ENCODE peak calls at places on chromosomes 5 and 9, in four cellular contexts. One of them, this sample, is unnamed.

GRCh38 chr9:77833686-77834429 is 185.7 kb upstream of the GNA14 start:
- DNase-seq in upper lobe of left lung: no peak
- DNase-seq in transverse colon: no peak
- DNase-seq in fibroblast of mammary gland: no peak
- DNase-seq in this sample: peak

GRCh38 chr5:116668361-116668760 is 93.7 kb upstream of the SEMA6A start:
- DNase-seq in upper lobe of left lung: no peak
- DNase-seq in transverse colon: no peak
- DNase-seq in fibroblast of mammary gland: no peak
- DNase-seq in this sample: no peak

GRCh38 chr5:132746592-132747063 is 598 bp upstream of the CCNI2 start:
- DNase-seq in upper lobe of left lung: peak
- DNase-seq in transverse colon: peak
- DNase-seq in fibroblast of mammary gland: no peak
- DNase-seq in this sample: no peak

GRCh38 chr5:76041863-76042262 is 41.3 kb upstream of the SV2C start:
- DNase-seq in upper lobe of left lung: no peak
- DNase-seq in transverse colon: no peak
- DNase-seq in fibroblast of mammary gland: no peak
- DNase-seq in this sample: no peak

GRCh38 chr5:79990205-79990597 is 861 bp downstream of the MTX3 start:
- DNase-seq in upper lobe of left lung: no peak
- DNase-seq in transverse colon: no peak
- DNase-seq in fibroblast of mammary gland: peak
- DNase-seq in this sample: peak

GRCh38 chr5:142944140-142944539 is 174.0 kb downstream of the ARHGAP26 start:
- DNase-seq in upper lobe of left lung: no peak
- DNase-seq in transverse colon: no peak
- DNase-seq in fibroblast of mammary gland: no peak
- DNase-seq in this sample: peak

GRCh38 chr9:133050142-133050541 is 11.6 kb upstream of the CEL start:
- DNase-seq in upper lobe of left lung: no peak
- DNase-seq in transverse colon: no peak
- DNase-seq in fibroblast of mammary gland: peak
- DNase-seq in this sample: no peak

GRCh38 chr5:178307266-178308045 is 74.9 kb upstream of the PHYKPL start:
- DNase-seq in upper lobe of left lung: peak
- DNase-seq in transverse colon: no peak
- DNase-seq in fibroblast of mammary gland: no peak
- DNase-seq in this sample: no peak

GRCh38 chr5:132134384-132134783 is 60.8 kb downstream of the CSF2 start:
- DNase-seq in upper lobe of left lung: no peak
- DNase-seq in transverse colon: no peak
- DNase-seq in fibroblast of mammary gland: peak
- DNase-seq in this sample: peak

GRCh38 chr5:72607381-72607780 is 100.2 kb upstream of the ZNF366 start:
- DNase-seq in upper lobe of left lung: no peak
- DNase-seq in transverse colon: no peak
- DNase-seq in fibroblast of mammary gland: no peak
- DNase-seq in this sample: no peak

DNA sequence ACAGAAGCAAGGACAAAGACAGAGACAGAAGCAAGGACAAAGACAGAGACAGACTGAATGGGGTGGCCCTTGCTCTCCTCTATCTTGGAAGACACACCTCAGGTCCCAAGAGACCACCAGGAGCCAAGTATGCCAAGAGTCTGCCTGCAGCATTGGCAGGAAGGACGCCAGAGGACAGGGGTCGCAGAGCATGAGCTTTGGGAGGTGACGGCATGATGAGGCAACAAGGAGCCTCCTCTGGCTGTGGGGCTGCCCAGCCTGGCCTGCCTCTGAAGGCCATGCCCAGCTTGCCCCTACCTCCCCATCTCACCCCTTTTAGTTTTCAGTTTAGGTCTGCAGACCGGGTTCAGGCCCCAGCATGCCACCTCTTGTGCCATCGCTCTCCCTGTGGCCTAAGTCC is 17.6 kb downstream of the PDGFRB start:
- DNase-seq in upper lobe of left lung: no peak
- DNase-seq in transverse colon: no peak
- DNase-seq in fibroblast of mammary gland: peak
- DNase-seq in this sample: peak
- TF ChIP-seq CTCF in upper lobe of left lung: no peak
- TF ChIP-seq CTCF in transverse colon: no peak
- TF ChIP-seq CTCF in fibroblast of mammary gland: no peak
- TF ChIP-seq CTCF in this sample: no peak

GRCh38 chr5:175803254-175803653 is 68.1 kb upstream of the CPLX2 start:
- DNase-seq in upper lobe of left lung: no peak
- DNase-seq in transverse colon: no peak
- DNase-seq in fibroblast of mammary gland: no peak
- DNase-seq in this sample: no peak

GRCh38 chr5:175803736-175804480 is 67.5 kb upstream of the CPLX2 start:
- DNase-seq in upper lobe of left lung: no peak
- DNase-seq in transverse colon: no peak
- DNase-seq in fibroblast of mammary gland: no peak
- DNase-seq in this sample: no peak

GRCh38 chr5:175805256-175806011 is 65.9 kb upstream of the CPLX2 start:
- DNase-seq in upper lobe of left lung: no peak
- DNase-seq in transverse colon: no peak
- DNase-seq in fibroblast of mammary gland: no peak
- DNase-seq in this sample: no peak

GRCh38 chr5:175800656-175801081 is 70.7 kb upstream of the CPLX2 start:
- DNase-seq in upper lobe of left lung: no peak
- DNase-seq in transverse colon: no peak
- DNase-seq in fibroblast of mammary gland: peak
- DNase-seq in this sample: peak

DNA sequence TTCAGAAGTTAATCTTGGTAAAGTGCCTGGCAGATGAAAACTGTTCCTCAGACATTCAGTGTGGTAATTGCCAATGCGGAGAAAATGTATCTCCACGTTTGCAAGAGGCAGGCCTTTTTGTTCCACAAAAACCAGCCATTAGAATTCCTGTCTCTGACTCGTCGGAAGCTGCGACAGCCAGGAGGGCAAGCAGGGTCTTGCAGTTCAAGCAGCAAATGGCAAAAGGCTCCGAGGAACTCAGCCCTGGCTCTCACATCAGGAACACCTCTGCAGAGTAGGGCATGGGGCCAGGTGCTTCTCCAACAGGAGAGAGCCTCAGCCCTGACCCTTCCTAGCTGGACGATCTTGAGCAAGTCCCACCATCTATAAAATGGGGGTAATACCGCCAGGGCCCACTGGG is 69.0 kb upstream of the CPLX2 start:
- DNase-seq in upper lobe of left lung: no peak
- DNase-seq in transverse colon: no peak
- DNase-seq in fibroblast of mammary gland: no peak
- DNase-seq in this sample: no peak
- H3K4me3 ChIP-seq in upper lobe of left lung: no peak
- H3K4me3 ChIP-seq in transverse colon: no peak
- H3K4me3 ChIP-seq in fibroblast of mammary gland: no peak
- H3K4me3 ChIP-seq in this sample: no peak

GRCh38 chr5:119470851-119471451 is 18.7 kb downstream of the HSD17B4 start:
- DNase-seq in upper lobe of left lung: no peak
- DNase-seq in transverse colon: no peak
- DNase-seq in fibroblast of mammary gland: peak
- DNase-seq in this sample: peak
- TF ChIP-seq CTCF in upper lobe of left lung: peak
- TF ChIP-seq CTCF in transverse colon: peak
- TF ChIP-seq CTCF in fibroblast of mammary gland: peak
- TF ChIP-seq CTCF in this sample: peak

DNA sequence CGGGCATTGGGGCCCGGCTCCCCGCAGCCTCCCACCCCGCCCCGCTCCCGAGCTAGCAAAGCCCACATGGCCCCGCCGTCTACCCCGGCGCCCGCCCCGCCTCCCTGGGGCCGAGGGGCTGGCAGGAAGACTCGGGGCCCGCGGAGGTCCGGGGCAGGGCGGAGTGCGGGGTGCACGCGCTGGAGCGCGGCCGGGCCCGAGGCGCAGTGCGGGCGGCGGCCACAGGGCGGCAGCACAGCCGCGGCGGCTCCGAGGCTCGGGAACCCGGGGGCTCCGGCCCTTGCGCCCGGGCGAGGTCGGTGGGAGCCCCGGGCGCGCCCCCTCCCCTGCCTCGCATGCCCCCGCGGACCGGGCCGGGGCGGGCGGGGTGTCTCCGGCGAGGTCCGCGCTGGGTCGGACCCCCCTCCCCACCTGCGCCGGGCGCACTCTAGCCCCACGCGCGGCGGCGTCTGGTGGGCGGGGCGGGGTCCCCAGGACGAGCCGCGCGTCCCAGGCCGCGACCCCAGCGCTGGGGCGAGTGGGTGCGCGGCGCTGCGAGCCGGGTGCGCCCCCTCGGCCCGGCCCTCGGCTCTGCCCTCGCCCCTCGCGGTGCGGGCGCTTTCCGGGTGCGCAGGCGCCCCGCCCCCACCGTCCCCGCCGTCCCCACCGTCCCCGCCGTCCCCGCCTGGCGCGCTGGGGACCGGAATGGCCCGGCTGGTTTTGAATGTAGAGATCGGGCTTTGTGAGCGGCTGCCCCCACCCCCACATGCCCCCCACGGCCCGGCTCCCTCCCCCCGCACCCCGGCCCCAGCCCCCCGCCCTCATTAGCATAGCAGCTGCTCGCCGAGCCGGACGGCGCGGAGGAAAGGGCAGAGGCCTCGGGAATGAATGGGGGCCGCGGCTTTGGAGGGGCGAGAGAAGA is 6.5 kb downstream of the NRARP start:
- DNase-seq in upper lobe of left lung: no peak
- DNase-seq in transverse colon: peak
- DNase-seq in fibroblast of mammary gland: no peak
- DNase-seq in this sample: no peak
- H3K4me3 ChIP-seq in upper lobe of left lung: peak
- H3K4me3 ChIP-seq in transverse colon: peak
- H3K4me3 ChIP-seq in fibroblast of mammary gland: no peak
- H3K4me3 ChIP-seq in this sample: peak

DNA sequence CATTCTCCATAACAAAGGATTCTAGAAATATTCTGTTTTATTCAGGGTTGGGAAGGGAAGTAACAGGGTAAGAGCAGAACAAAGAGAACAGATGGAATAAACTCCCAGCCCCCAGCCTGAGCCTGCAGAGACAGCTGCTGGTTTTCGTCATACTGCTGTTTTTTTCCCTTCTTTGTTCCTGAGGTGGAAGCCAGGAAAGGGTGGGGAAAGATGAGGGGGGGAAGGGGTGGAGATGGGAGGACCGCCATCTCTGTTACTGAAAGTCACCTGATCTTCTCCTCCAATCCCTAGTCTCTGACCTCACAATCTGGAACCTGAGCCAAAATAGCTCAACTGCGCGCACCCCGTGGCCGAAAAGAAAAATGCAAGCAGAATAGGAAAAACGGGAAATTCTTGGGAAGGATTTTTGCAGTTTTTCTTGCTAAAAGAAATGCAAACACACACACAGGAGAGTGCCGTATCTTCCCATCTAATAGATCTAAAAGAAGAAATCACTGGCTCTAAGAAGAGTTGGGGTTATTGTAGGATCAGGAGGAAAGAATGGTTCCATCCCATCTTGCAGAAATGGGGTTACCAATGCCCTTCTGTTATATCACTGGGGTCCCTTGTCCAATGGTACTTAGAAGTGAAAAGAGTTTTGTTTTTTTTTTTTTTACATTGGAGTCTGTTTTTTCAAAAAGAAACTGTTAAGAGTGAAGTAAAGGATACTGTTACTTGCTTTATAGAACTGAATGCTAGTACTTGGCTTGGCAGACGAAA is 57.9 kb downstream of the DIAPH1 start:
- DNase-seq in upper lobe of left lung: peak
- DNase-seq in transverse colon: peak
- DNase-seq in fibroblast of mammary gland: peak
- DNase-seq in this sample: peak
- TF ChIP-seq CTCF in upper lobe of left lung: peak
- TF ChIP-seq CTCF in transverse colon: peak
- TF ChIP-seq CTCF in fibroblast of mammary gland: peak
- TF ChIP-seq CTCF in this sample: peak

DNA sequence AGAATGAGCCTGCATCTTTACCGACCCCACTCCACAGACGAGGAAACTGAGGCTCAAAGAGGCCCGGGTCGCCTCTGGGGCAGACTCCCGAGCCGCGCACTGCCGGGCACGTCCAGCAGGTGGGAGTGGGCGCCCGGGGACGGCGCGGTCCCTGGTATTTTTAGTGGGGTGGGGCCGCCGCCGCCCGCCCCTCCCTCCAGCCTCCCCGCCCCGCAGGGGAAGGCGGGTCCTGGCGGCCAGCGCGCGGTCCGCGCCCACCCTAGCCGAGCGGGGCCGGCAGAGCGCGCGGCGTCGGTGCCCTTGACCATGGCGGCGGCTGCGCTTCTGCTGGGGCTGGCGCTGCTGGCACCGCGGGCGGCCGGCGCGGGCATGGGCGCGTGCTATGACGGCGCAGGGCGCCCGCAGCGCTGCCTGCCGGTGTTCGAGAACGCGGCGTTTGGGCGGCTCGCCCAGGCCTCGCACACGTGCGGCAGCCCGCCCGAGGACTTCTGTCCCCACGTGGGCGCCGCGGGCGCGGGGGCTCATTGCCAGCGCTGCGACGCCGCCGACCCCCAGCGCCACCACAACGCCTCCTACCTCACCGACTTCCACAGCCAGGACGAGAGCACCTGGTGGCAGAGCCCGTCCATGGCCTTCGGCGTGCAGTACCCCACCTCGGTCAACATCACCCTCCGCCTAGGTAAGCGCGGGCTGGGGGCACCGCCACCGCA is at the start of gene LAMC3:
- DNase-seq in upper lobe of left lung: no peak
- DNase-seq in transverse colon: no peak
- DNase-seq in fibroblast of mammary gland: no peak
- DNase-seq in this sample: no peak
- H3K4me3 ChIP-seq in upper lobe of left lung: peak
- H3K4me3 ChIP-seq in transverse colon: peak
- H3K4me3 ChIP-seq in fibroblast of mammary gland: no peak
- H3K4me3 ChIP-seq in this sample: peak

This sample was measured in fibroblast of the aortic adventitia.